ENCODE peak calls at places on chromosomes 11 and 22, in five cellular contexts. I, K, R, U and O are unnamed samples.

GRCh38 chr11:33860926-33861325 is 30.9 kb downstream of the LMO2 start:
- DNase-seq in I (no peak), K (no peak), R (no peak), U (no peak), O (no peak)

GRCh38 chr11:57649826-57650738 is at the start of gene YPEL4:
- DNase-seq in I (peak), K (peak), R (no peak), U (no peak), O (no peak)

GRCh38 chr11:15627560-15627959 is 512.8 kb downstream of the INSC start:
- DNase-seq in I (no peak), K (no peak), R (no peak), U (no peak), O (no peak)

GRCh38 chr11:87355614-87356013 is 317.9 kb downstream of the TMEM135 start:
- DNase-seq in I (no peak), K (no peak), R (no peak), U (no peak), O (no peak)

GRCh38 chr22:17237031-17237668 is 17.9 kb upstream of the ADA2 start:
- DNase-seq in I (no peak), K (no peak), R (no peak), U (peak), O (no peak)

GRCh38 chr11:70481625-70482528 is 83.5 kb downstream of the CTTN start:
- DNase-seq in I (no peak), K (no peak), R (no peak), U (no peak), O (no peak)

GRCh38 chr11:128026596-128026995 is 560.8 kb downstream of the ETS1 start:
- DNase-seq in I (no peak), K (no peak), R (no peak), U (no peak), O (no peak)

GRCh38 chr11:22049276-22049675 is 143.6 kb upstream of the ANO5 start:
- DNase-seq in I (no peak), K (no peak), R (no peak), U (no peak), O (no peak)

GRCh38 chr11:64777449-64778222 is 706 bp downstream of the SF1 start:
- DNase-seq in I (peak), K (peak), R (peak), U (no peak), O (peak)

GRCh38 chr22:46355369-46355995 is 20.0 kb downstream of the TRMU start:
- DNase-seq in I (peak), K (peak), R (peak), U (no peak), O (peak)

GRCh38 chr11:73139476-73140198 is 2.5 kb downstream of the FCHSD2 start:
- DNase-seq in I (no peak), K (no peak), R (peak), U (no peak), O (no peak)

GRCh38 chr22:49692499-49693225 is 135.0 kb downstream of the BRD1 start:
- DNase-seq in I (no peak), K (no peak), R (no peak), U (no peak), O (no peak)

GRCh38 chr11:11992257-11992690 is 16.2 kb downstream of the DKK3 start:
- DNase-seq in I (no peak), K (no peak), R (peak), U (no peak), O (no peak)

GRCh38 chr22:19121631-19122142 is 525 bp downstream of the DGCR2 start:
- DNase-seq in I (peak), K (peak), R (no peak), U (no peak), O (peak)

GRCh38 chr11:12803086-12803826 is 129.0 kb downstream of the TEAD1 start:
- DNase-seq in I (no peak), K (no peak), R (no peak), U (no peak), O (no peak)

GRCh38 chr11:1706634-1707400 is 9.8 kb downstream of the KRTAP5-6 start:
- DNase-seq in I (no peak), K (no peak), R (no peak), U (no peak), O (no peak)

GRCh38 chr11:113267536-113267935 is 46.8 kb upstream of the TTC12 start:
- DNase-seq in I (no peak), K (no peak), R (no peak), U (no peak), O (no peak)

GRCh38 chr11:85313741-85314140 is 313.4 kb downstream of the DLG2 start:
- DNase-seq in I (no peak), K (no peak), R (no peak), U (no peak), O (no peak)

GRCh38 chr11:45300715-45301114 is 14.6 kb upstream of the SYT13 start:
- DNase-seq in I (no peak), K (no peak), R (no peak), U (no peak), O (no peak)

DNA sequence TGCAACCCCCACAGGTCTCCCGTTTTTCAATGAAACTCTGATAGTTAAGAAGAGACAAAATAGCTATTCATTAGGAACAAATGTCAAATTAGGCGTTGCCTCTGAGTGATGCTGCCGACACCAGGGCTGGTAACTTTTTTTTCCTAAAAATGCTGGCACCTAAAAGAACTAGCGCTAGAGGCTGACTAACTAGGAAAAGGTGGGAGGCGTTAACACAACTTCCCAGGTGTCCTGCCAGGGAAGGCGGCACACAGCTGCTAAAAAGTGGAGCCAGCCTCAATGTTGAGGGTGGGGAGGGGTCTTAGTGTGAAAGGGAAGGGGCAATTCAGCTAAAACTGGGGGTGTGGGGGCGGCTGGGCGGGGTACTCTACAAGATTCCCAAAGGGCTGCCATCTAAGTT is 5.4 kb downstream of the MN1 start:
- DNase-seq in I (no peak), K (no peak), R (no peak), U (no peak), O (no peak)
- TF ChIP-seq FOXM1 in I (no peak), K (no peak), R (no peak), U (no peak), O (no peak)

DNA sequence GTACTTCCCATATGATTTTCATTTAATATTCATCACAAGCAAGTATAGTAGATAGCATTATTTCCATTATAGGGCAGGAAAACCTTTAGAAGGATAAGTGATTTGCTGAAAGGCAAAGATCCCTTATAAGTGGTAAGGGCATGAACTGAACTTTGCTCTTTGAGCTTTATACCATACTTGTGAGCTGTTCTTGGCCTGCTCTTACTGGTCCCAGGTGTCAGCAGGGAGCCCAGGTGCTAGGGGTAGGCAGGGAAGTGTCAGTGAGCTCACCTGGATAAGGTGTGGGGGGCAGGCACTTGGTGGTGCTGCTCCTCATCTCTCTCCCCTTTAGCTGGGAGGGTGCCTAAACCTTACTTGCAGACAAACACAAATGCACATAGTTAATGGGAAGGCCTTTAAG is 114.5 kb downstream of the PLEKHA7 start:
- DNase-seq in I (no peak), K (no peak), R (no peak), U (no peak), O (no peak)
- TF ChIP-seq FOXM1 in I (no peak), K (no peak), R (no peak), U (no peak), O (no peak)

GRCh38 chr11:14259186-14259784 is 99.7 kb downstream of the RRAS2 start:
- DNase-seq in I (no peak), K (no peak), R (no peak), U (no peak), O (no peak)
- TF ChIP-seq FOXM1 in I (no peak), K (no peak), R (no peak), U (no peak), O (no peak)

DNA sequence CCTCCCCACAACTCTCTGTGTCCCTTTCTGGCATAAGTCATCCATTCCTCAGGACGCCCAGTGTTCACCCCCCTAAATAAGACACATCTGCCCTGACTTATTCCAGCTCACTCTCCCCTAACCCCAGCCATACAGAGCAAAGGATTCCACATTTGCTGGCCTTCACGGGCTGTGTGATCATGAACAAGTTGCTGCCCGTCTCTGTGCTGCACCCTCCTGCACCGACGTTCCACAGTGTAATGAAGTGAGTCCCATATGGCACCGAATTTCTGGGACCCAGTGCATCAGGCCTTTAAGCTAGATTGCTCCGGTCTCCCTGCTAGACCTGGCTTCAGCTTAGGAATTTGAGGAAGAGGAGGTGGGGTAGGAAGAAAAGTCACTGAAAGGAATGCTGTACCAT is 22.4 kb upstream of the LRRC32 start:
- DNase-seq in I (no peak), K (no peak), R (no peak), U (no peak), O (no peak)
- TF ChIP-seq FOXM1 in I (no peak), K (no peak), R (no peak), U (no peak), O (no peak)

GRCh38 chr22:23500508-23501208 is 79.4 kb downstream of the IGLL1 start:
- DNase-seq in I (no peak), K (peak), R (no peak), U (no peak), O (no peak)
- TF ChIP-seq FOXM1 in I (no peak), K (no peak), R (no peak), U (no peak), O (no peak)

DNA sequence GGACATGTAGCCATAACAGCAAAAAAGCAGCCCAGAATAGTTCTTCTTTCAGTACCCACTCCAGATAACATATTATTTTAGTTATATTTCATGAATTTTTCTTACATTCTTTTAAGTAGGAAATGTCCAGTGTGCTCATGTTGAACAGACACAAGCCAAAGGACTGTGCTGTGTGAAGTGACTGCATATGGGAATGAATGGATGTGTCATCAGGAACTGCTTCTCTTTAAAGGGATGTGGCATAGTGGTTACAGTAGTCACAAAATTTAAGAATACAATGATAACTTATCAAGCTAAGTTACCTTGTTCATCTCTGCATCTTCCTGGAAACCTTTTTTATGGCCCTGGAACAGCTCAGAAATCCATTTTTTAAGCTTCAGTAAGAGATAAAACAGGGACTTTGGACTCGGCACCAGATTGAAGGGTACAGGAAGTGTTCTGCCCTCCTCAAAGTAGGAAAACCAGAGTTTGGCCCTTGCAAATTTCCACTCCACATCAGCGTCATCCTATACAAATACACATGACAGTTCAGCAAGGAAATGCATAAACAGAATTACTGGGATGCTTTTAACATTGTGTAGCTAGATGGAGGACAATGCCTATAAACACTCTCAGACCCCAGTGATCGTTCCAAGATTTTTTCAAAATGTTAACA is 112.8 kb downstream of the TRPC6 start:
- DNase-seq in I (no peak), K (no peak), R (peak), U (no peak), O (no peak)
- TF ChIP-seq FOXM1 in I (no peak), K (no peak), R (no peak), U (no peak), O (no peak)

GRCh38 chr11:47765086-47765485 is 2.1 kb downstream of the FNBP4 start:
- DNase-seq in I (no peak), K (no peak), R (no peak), U (no peak), O (no peak)
- TF ChIP-seq FOXM1 in I (no peak), K (no peak), R (no peak), U (no peak), O (no peak)